ENCODE peak calls at places on chromosomes 16 and 17, in ten cellular contexts. T, H, J, D, S, R, I, P, A and Q are unnamed samples.
A peak's percentile ranks its signal among the peaks of the same experiment; 100 is the strongest.

GRCh38 chr17:9116861-9117568 is 95.7 kb downstream of the NTN1 start:
- DNase-seq in T (no peak), H (no peak), J (no peak), D (no peak), S (no peak), R (no peak), I (no peak), P (no peak), A (no peak), Q (no peak)

GRCh38 chr17:38559880-38560230 is 45.9 kb downstream of the SRCIN1 start:
- DNase-seq in T (no peak), H (no peak), J (no peak), D (no peak), S (no peak), R (no peak), I (no peak), P (no peak), A (no peak), Q (no peak)

GRCh38 chr17:27547301-27547683 is 83.7 kb upstream of the LGALS9 start:
- DNase-seq in T (no peak), H (no peak), J (no peak), D (no peak), S (no peak), R (no peak), I (no peak), P (no peak), A (no peak), Q (no peak)

GRCh38 chr16:82452002-82452741 is 174.6 kb upstream of the CDH13 start:
- DNase-seq in T (no peak), H (no peak), J (no peak), D (no peak), S (no peak), R (no peak), I (no peak), P (no peak), A (no peak), Q (no peak)

GRCh38 chr17:10162034-10162433 is 36.4 kb downstream of the GAS7 start:
- DNase-seq in T (peak; percentile 41), H (no peak), J (no peak), D (no peak), S (no peak), R (no peak), I (peak; percentile 45), P (no peak), A (no peak), Q (no peak)

GRCh38 chr17:59149841-59150511 is 5.0 kb downstream of the SKA2 start:
- DNase-seq in T (no peak), H (no peak), J (no peak), D (no peak), S (no peak), R (no peak), I (no peak), P (no peak), A (no peak), Q (no peak)

GRCh38 chr17:35252646-35253045 is 9.8 kb downstream of the SLFN5 start:
- DNase-seq in T (peak; percentile 45), H (no peak), J (no peak), D (no peak), S (no peak), R (peak; percentile 51), I (peak; percentile 20), P (no peak), A (peak; percentile 39), Q (no peak)

GRCh38 chr16:28180660-28181556 is 30.9 kb downstream of the XPO6 start:
- DNase-seq in T (no peak), H (no peak), J (no peak), D (no peak), S (no peak), R (no peak), I (peak; percentile 37), P (no peak), A (peak; percentile 23), Q (no peak)

GRCh38 chr16:8867483-8868271 is 1.1 kb downstream of the CARHSP1 start:
- DNase-seq in T (peak; percentile 58), H (no peak), J (no peak), D (no peak), S (peak; percentile 89), R (peak; percentile 73), I (peak; percentile 60), P (peak; percentile 53), A (no peak), Q (peak; percentile 73)

GRCh38 chr16:23952128-23953041 is 116.6 kb downstream of the PRKCB start:
- DNase-seq in T (peak; percentile 29), H (no peak), J (no peak), D (no peak), S (peak; percentile 22), R (peak; percentile 66), I (no peak), P (no peak), A (no peak), Q (no peak)

GRCh38 chr17:83170571-83171260 is 91.3 kb downstream of the METRNL start:
- DNase-seq in T (no peak), H (no peak), J (no peak), D (no peak), S (no peak), R (no peak), I (no peak), P (peak; percentile 1), A (no peak), Q (no peak)

GRCh38 chr16:2511996-2512919 is 1.5 kb upstream of the ATP6V0C start:
- DNase-seq in T (no peak), H (no peak), J (no peak), D (no peak), S (no peak), R (no peak), I (no peak), P (peak; percentile 16), A (no peak), Q (no peak)

GRCh38 chr17:44548714-44549230 is 8.5 kb upstream of the FZD2 start:
- DNase-seq in T (no peak), H (no peak), J (no peak), D (no peak), S (no peak), R (no peak), I (no peak), P (no peak), A (no peak), Q (no peak)

GRCh38 chr16:424033-424622 is 1.3 kb upstream of the RAB11FIP3 start:
- DNase-seq in T (peak; percentile 91), H (peak; percentile 83), J (peak; percentile 59), D (no peak), S (peak; percentile 58), R (peak; percentile 74), I (peak; percentile 99), P (peak; percentile 45), A (peak; percentile 98), Q (peak; percentile 60)

GRCh38 chr17:77438241-77439204 is 297.8 kb downstream of the SEC14L1 start:
- DNase-seq in T (no peak), H (no peak), J (no peak), D (no peak), S (no peak), R (no peak), I (no peak), P (no peak), A (no peak), Q (no peak)
- H3K4me1 ChIP-seq in T (peaks cover 75% of the 10 kb centered on the region), H (peaks cover 56% of the 10 kb centered on the region), J (peaks cover 41% of the 10 kb centered on the region), D (peaks cover 77% of the 10 kb centered on the region), S (peaks cover 31% of the 10 kb centered on the region), R (no peaks in the 10 kb centered on the region), I (peaks cover 42% of the 10 kb centered on the region), P (peaks cover 32% of the 10 kb centered on the region), A (peaks cover 64% of the 10 kb centered on the region), Q (peaks cover 57% of the 10 kb centered on the region)

DNA sequence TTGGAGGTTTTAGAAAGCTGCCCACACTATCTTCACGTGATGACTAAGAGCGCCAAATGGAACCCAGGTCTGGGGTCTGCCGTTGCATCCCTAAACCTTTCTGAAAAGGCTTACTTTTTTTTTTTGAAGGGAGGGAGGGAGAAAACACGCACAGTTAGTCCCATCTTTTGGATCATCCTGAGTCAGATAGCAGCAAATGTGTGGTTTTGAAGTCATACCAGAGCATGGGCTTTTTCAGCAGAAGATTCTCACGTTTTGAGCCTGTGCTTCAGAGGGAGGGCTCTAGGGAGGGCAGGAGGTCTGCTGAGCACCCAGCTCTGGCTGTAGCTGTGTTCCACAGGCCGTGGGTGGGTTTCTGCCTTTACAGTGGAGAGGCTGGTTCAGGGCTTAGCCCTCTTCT is 194.7 kb downstream of the SNX29 start:
- DNase-seq in T (no peak), H (no peak), J (no peak), D (no peak), S (no peak), R (no peak), I (peak; percentile 75), P (no peak), A (no peak), Q (no peak)
- H3K4me1 ChIP-seq in T (no peaks in the 10 kb centered on the region), H (no peaks in the 10 kb centered on the region), J (no peaks in the 10 kb centered on the region), D (no peaks in the 10 kb centered on the region), S (no peaks in the 10 kb centered on the region), R (no peaks in the 10 kb centered on the region), I (peaks cover 9% of the 10 kb centered on the region), P (peaks cover 8% of the 10 kb centered on the region), A (no peaks in the 10 kb centered on the region), Q (no peaks in the 10 kb centered on the region)

GRCh38 chr17:40023590-40024292 is 8.5 kb downstream of the CSF3 start:
- DNase-seq in T (no peak), H (no peak), J (no peak), D (no peak), S (peak; percentile 92), R (no peak), I (no peak), P (no peak), A (peak; percentile 61), Q (peak; percentile 80)

GRCh38 chr17:40022961-40023541 is 7.8 kb downstream of the CSF3 start:
- DNase-seq in T (no peak), H (no peak), J (no peak), D (no peak), S (peak; percentile 80), R (no peak), I (no peak), P (no peak), A (no peak), Q (peak; percentile 54)

GRCh38 chr17:40020146-40020545 is 4.9 kb downstream of the CSF3 start:
- DNase-seq in T (no peak), H (no peak), J (no peak), D (no peak), S (no peak), R (no peak), I (no peak), P (no peak), A (no peak), Q (no peak)

GRCh38 chr17:40021471-40021961 is 6.3 kb downstream of the CSF3 start:
- DNase-seq in T (peak; percentile 46), H (no peak), J (no peak), D (no peak), S (no peak), R (no peak), I (peak; percentile 92), P (no peak), A (peak; percentile 69), Q (no peak)

DNA sequence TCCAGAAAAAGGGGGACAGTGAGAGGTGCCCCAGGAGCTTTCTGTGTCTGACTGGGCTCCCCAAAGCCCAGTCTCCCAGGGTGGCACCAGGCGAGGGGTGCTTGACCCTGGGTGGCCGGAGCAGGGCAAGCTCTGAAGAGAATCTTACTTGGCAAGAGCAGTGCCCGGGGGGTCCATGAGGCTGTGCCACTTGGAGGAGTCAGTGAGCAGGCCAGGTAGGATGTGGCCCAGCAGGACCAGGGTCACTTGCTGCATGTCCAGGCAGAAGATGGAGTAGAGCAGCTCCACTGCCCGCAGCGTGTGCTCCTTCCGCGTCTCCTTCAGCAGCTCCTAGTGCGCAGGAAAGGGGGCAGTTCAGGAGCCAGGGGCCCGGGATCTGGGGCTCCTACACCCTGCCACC is 7.3 kb downstream of the CSF3 start:
- DNase-seq in T (no peak), H (no peak), J (no peak), D (no peak), S (no peak), R (no peak), I (no peak), P (no peak), A (no peak), Q (no peak)
- H3K4me1 ChIP-seq in T (peaks cover 26% of the 10 kb centered on the region), H (peaks cover 7% of the 10 kb centered on the region), J (peaks cover 29% of the 10 kb centered on the region), D (peaks cover 20% of the 10 kb centered on the region), S (peaks cover 24% of the 10 kb centered on the region), R (no peaks in the 10 kb centered on the region), I (peaks cover 51% of the 10 kb centered on the region), P (peaks cover 23% of the 10 kb centered on the region), A (peaks cover 32% of the 10 kb centered on the region), Q (peaks cover 17% of the 10 kb centered on the region)

GRCh38 chr17:29138184-29138955 is 41.8 kb downstream of the MYO18A start:
- DNase-seq in T (no peak), H (no peak), J (no peak), D (no peak), S (no peak), R (peak; percentile 42), I (peak; percentile 71), P (no peak), A (no peak), Q (no peak)
- H3K4me1 ChIP-seq in T (peaks cover 53% of the 10 kb centered on the region), H (peaks cover 21% of the 10 kb centered on the region), J (peaks cover 41% of the 10 kb centered on the region), D (peaks cover 21% of the 10 kb centered on the region), S (no peaks in the 10 kb centered on the region), R (no peaks in the 10 kb centered on the region), I (peaks cover 62% of the 10 kb centered on the region), P (peaks cover 17% of the 10 kb centered on the region), A (peaks cover 35% of the 10 kb centered on the region), Q (peaks cover 25% of the 10 kb centered on the region)